ENCODE peak calls at places on chromosomes 6 and 20, in five cellular contexts. K is HCT116, U is A549, R is heart left ventricle, B is right lobe of liver. E is an unnamed sample.

GRCh38 chr20:17558154-17558940 is 11.5 kb upstream of the DSTN start:
- DNase-seq in K (peak; percentile 88), U (peak; percentile 93), R (no peak), B (no peak), E (no peak)

GRCh38 chr6:37938909-37939308 is 119.4 kb downstream of the ZFAND3 start:
- DNase-seq in K (no peak), U (no peak), R (no peak), B (no peak), E (no peak)

GRCh38 chr20:22652685-22653568 is 68.6 kb upstream of the FOXA2 start:
- DNase-seq in K (no peak), U (no peak), R (no peak), B (no peak), E (no peak)

GRCh38 chr20:4875578-4876067 is 125.7 kb downstream of the SLC23A2 start:
- DNase-seq in K (no peak), U (no peak), R (no peak), B (peak; percentile 40), E (peak; percentile 65)

GRCh38 chr6:97394160-97394748 is 111.2 kb upstream of the MMS22L start:
- DNase-seq in K (peak; percentile 64), U (peak; percentile 55), R (no peak), B (peak; percentile 44), E (no peak)

GRCh38 chr20:25283221-25283951 is 35.5 kb downstream of the PYGB start:
- DNase-seq in K (no peak), U (no peak), R (peak; percentile 56), B (peak; percentile 38), E (peak; percentile 72)

GRCh38 chr6:81997091-81997926 is 244.8 kb upstream of the TENT5A start:
- DNase-seq in K (no peak), U (no peak), R (no peak), B (no peak), E (no peak)

GRCh38 chr6:81806793-81807565 is 54.5 kb upstream of the TENT5A start:
- DNase-seq in K (no peak), U (no peak), R (no peak), B (no peak), E (no peak)

GRCh38 chr6:151016107-151016506 is 150.6 kb downstream of the MTHFD1L start:
- DNase-seq in K (no peak), U (no peak), R (no peak), B (no peak), E (no peak)

GRCh38 chr6:135976585-135976984 is 125.1 kb downstream of the PDE7B start:
- DNase-seq in K (no peak), U (no peak), R (no peak), B (no peak), E (no peak)

GRCh38 chr6:35694462-35694861 is 5.7 kb upstream of the FKBP5 start:
- DNase-seq in K (peak; percentile 24), U (no peak), R (no peak), B (no peak), E (no peak)

GRCh38 chr6:79353226-79353625 is 118.7 kb upstream of the HMGN3 start:
- DNase-seq in K (no peak), U (no peak), R (no peak), B (no peak), E (no peak)

GRCh38 chr6:89209457-89209856 is 7.7 kb downstream of the GABRR1 start:
- DNase-seq in K (no peak), U (no peak), R (no peak), B (no peak), E (no peak)

GRCh38 chr20:13995841-13996240 is 525 bp downstream of the MACROD2 start:
- DNase-seq in K (no peak), U (peak; percentile 51), R (peak; percentile 60), B (peak; percentile 81), E (no peak)

GRCh38 chr6:127255286-127255685 is 11.4 kb upstream of the RNF146 start:
- DNase-seq in K (no peak), U (no peak), R (peak; percentile 20), B (no peak), E (no peak)

GRCh38 chr6:7124631-7125030 is 16.9 kb downstream of the RREB1 start:
- DNase-seq in K (no peak), U (no peak), R (no peak), B (no peak), E (no peak)

GRCh38 chr6:87824813-87825475 is 122.9 kb upstream of the AKIRIN2 start:
- DNase-seq in K (no peak), U (no peak), R (no peak), B (no peak), E (no peak)

GRCh38 chr20:25142435-25142834 is 53.1 kb upstream of the ENTPD6 start:
- DNase-seq in K (no peak), U (no peak), R (no peak), B (no peak), E (no peak)

GRCh38 chr6:132513821-132514545 is 1.1 kb upstream of the STX7 start:
- DNase-seq in K (no peak), U (no peak), R (no peak), B (no peak), E (no peak)

GRCh38 chr6:36029464-36029863 is 1.9 kb downstream of the MAPK14 start:
- DNase-seq in K (no peak), U (peak; percentile 4), R (no peak), B (no peak), E (no peak)

GRCh38 chr6:125301435-125302391 is at the start of gene HDDC2:
- DNase-seq in K (peak; percentile 28), U (peak; percentile 60), R (peak; percentile 91), B (peak; percentile 88), E (peak; percentile 94)

GRCh38 chr6:53048431-53049195 is 16.6 kb upstream of the FBXO9 start:
- DNase-seq in K (peak; percentile 54), U (no peak), R (no peak), B (no peak), E (no peak)

GRCh38 chr6:40719671-40720374 is 132.7 kb upstream of the LRFN2 start:
- DNase-seq in K (no peak), U (no peak), R (no peak), B (no peak), E (no peak)

GRCh38 chr6:87745966-87746721 is 44.1 kb upstream of the AKIRIN2 start:
- DNase-seq in K (no peak), U (no peak), R (no peak), B (no peak), E (no peak)

GRCh38 chr6:167948716-167949115 is 48.8 kb upstream of the KIF25 start:
- DNase-seq in K (no peak), U (no peak), R (no peak), B (no peak), E (no peak)

GRCh38 chr6:158552055-158552795 is 7.7 kb upstream of the TMEM181 start:
- DNase-seq in K (no peak), U (no peak), R (no peak), B (no peak), E (no peak)

GRCh38 chr6:136067731-136068341 is 182.3 kb downstream of the MTFR2 start:
- DNase-seq in K (peak; percentile 66), U (no peak), R (no peak), B (no peak), E (no peak)

GRCh38 chr6:84282566-84282965 is 55.1 kb upstream of the CEP162 start:
- DNase-seq in K (no peak), U (no peak), R (no peak), B (peak; percentile 60), E (no peak)

GRCh38 chr6:64664480-64664879 is 1028.9 kb downstream of the PHF3 start:
- DNase-seq in K (no peak), U (no peak), R (no peak), B (no peak), E (no peak)

GRCh38 chr20:42179768-42180167 is 561.6 kb upstream of the CHD6 start:
- DNase-seq in K (no peak), U (peak; percentile 8), R (no peak), B (no peak), E (no peak)

GRCh38 chr6:42571611-42572342 is 7.9 kb downstream of the UBR2 start:
- DNase-seq in K (no peak), U (no peak), R (no peak), B (no peak), E (no peak)
- H3K27ac ChIP-seq in K (no peak overlapping the region), U (no peak overlapping the region), R (no peak overlapping the region), B (no peak overlapping the region), E (peak overlapping the region; percentile 59)

GRCh38 chr6:169556238-169556637 is 145.6 kb downstream of the WDR27 start:
- DNase-seq in K (no peak), U (no peak), R (no peak), B (no peak), E (no peak)

GRCh38 chr6:169561665-169562064 is 140.2 kb downstream of the WDR27 start:
- DNase-seq in K (no peak), U (no peak), R (no peak), B (no peak), E (no peak)

GRCh38 chr6:169557887-169558286 is 143.9 kb downstream of the WDR27 start:
- DNase-seq in K (no peak), U (no peak), R (no peak), B (no peak), E (no peak)

GRCh38 chr6:169556758-169557505 is 144.9 kb downstream of the WDR27 start:
- DNase-seq in K (no peak), U (no peak), R (no peak), B (no peak), E (no peak)

DNA sequence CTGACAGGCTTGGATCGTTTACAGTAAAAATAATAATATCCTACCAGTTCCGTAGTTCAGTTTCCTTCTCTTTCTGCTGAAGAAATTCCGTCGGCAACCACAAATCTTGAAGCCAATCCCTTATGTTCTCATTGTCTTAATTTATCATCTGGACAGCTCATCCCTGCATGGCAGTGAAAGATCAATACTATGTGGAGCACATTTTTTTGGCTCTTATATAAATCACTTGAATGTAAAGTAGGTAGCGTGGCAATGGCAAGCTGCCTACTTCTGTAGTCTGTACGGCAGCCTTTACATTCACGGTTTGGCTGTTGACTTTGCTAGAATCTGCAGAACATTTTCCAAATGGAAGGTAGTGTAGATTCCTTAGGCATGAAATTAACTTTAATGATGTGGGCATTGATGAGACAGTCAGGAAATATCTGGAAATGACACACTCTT is 142.8 kb downstream of the WDR27 start:
- DNase-seq in K (no peak), U (no peak), R (no peak), B (no peak), E (no peak)
- TF ChIP-seq POLR2A in K (no peak), U (no peak), R (no peak), B (no peak), E (no peak)

DNA sequence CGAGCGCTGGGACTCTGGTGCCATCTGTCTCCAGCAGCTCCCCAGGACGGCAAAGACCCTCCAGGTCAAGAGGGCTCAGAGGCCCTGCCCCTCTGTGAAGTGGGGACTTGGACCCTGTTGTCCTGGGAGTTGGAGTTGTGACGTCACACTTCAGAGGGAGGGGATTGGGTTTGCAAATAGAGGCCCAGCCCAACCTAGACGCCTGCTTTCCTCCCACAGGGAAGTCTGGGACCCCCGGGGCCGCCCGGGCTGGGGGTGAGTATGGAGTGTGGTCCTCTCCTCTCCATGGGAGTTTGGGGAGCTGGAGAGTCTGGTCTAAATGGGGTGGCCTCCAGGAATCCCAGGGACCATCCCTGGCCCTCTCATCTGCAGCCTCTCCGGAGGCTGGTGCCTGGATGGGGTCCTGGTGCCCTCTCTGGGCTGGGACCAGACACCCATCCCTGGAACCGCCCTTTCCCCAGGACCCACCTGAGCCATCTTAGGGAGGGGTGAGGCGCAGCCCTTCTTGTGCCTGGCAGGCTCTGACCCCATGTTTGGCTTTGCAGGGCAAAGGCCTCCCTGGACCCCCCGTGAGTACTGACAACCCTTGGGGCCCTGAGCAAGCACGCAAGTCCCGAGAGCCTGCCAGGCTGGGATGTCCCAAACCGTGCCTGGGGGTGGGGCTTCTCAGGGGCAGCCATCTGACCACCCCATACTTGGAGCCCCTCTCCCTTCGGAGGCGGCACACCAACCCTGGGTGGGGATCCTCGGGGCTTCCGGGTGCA is 4.3 kb downstream of the COL9A3 start:
- DNase-seq in K (no peak), U (no peak), R (no peak), B (no peak), E (no peak)
- H3K27ac ChIP-seq in K (no peak overlapping the region), U (no peak overlapping the region), R (no peak overlapping the region), B (no peak overlapping the region), E (no peak overlapping the region)

GRCh38 chr6:134295953-134296553 is 21.9 kb downstream of the SGK1 start:
- DNase-seq in K (peak; percentile 12), U (peak; percentile 92), R (no peak), B (no peak), E (no peak)
- TF ChIP-seq POLR2A in K (no peak), U (no peak), R (no peak), B (no peak), E (no peak)

E was measured in spleen.